ENCODE peak calls at places on chromosomes 5 and 9, in four cellular contexts. R, L, P and X are unnamed samples. For H3K36me3 and H3K4me1, the result is how much of the 10 kb centered on the place peaks cover.

GRCh38 chr9:113854310-113854709 is 21.8 kb upstream of the ZNF618 start:
- DNase-seq in L (no peak), P (no peak), R (no peak), X (no peak)

GRCh38 chr5:176675676-176676360 is 28.5 kb downstream of the TSPAN17 start:
- DNase-seq in R (no peak), P (no peak), L (peak), X (no peak)

GRCh38 chr5:120017523-120017922 is 388.2 kb downstream of the FAM170A start:
- DNase-seq in R (no peak), L (no peak), P (no peak), X (no peak)

GRCh38 chr9:134366223-134367031 is 40.2 kb downstream of the RXRA start:
- DNase-seq in L (no peak), P (peak), R (peak), X (peak)

GRCh38 chr5:54944364-54944763 is 41.0 kb downstream of the ESM1 start:
- DNase-seq in R (no peak), L (no peak), P (peak), X (peak)

GRCh38 chr5:150022681-150023080 is 22.1 kb downstream of the HMGXB3 start:
- DNase-seq in L (no peak), P (no peak), R (no peak), X (no peak)

GRCh38 chr9:34419716-34420504 is 38.5 kb downstream of the FAM219A start:
- DNase-seq in P (no peak), L (no peak), R (no peak), X (no peak)

GRCh38 chr5:176768174-176768970 is 42.0 kb upstream of the UNC5A start:
- DNase-seq in R (no peak), L (peak), P (no peak), X (no peak)

GRCh38 chr9:137351781-137352501 is 49.9 kb upstream of the NRARP start:
- DNase-seq in P (no peak), L (no peak), R (no peak), X (no peak)

GRCh38 chr5:172098883-172099282 is 89.1 kb downstream of the STK10 start:
- DNase-seq in L (no peak), P (no peak), R (no peak), X (no peak)
- H3K36me3 ChIP-seq in L (under half), P (under half), R (under half), X (under half)

DNA sequence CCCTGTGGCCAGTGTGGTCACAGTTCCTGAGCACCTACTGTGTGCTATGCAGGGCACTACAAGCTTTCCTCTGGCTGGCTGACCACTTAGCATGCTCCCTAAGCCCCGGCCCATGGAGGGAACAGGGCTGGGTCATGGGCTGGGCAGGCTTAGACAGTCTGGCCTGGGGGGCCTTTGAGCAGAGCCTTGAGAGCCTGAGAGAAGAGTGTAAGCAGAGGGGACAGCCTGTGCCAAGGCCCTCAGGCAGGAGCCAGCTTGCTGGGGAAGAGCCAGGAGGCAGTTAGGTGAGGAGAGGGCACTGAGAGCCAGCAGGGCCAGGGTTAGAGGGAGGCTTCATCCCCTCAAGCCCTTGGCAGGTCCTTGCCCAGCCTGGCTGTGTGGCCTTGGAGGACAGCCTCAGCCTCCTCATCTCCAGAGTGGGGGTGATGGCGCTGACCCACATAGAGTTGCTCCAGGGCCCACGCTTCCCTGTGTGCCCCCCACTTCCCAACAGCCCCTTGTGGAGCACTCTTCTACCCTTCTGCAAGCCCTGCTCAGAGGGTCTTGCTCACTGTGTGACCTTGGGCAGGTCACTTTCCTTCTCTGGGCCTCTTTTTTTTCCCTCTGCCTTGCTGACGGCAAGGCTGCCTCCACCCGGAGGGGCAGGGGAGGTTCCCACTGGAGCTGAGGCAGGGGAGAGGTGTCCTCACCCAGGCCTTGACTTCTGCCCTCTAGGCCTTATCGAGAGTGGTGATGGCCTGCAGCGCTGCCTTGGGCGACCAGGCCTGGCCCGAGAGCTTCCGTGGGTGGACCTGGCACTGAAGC is 107.1 kb downstream of the PHF2 start:
- DNase-seq in L (peak), P (peak), R (no peak), X (no peak)
- H3K4me1 ChIP-seq in L (under half), P (under half), R (under half), X (under half)

GRCh38 chr9:127490831-127491230 is 39.5 kb downstream of the LRSAM1 start:
- DNase-seq in R (no peak), P (no peak), L (no peak), X (no peak)
- H3K36me3 ChIP-seq in R (under half), P (under half), L (under half), X (under half)

GRCh38 chr9:14294659-14295058 is 19.3 kb downstream of the NFIB start:
- DNase-seq in L (no peak), P (no peak), R (no peak), X (peak)
- H3K4me1 ChIP-seq in L (under half), P (under half), R (half or more), X (half or more)

GRCh38 chr9:98083566-98084135 is 27.1 kb downstream of the NANS start:
- DNase-seq in R (no peak), P (no peak), L (no peak), X (no peak)
- H3K36me3 ChIP-seq in R (under half), P (under half), L (under half), X (under half)

GRCh38 chr9:83721509-83721908 is 13.8 kb upstream of the UBQLN1 start:
- DNase-seq in R (no peak), P (no peak), L (no peak), X (no peak)
- H3K4me1 ChIP-seq in R (under half), P (under half), L (under half), X (under half)

GRCh38 chr9:69066955-69067354 is 31.4 kb downstream of the FXN start:
- DNase-seq in P (no peak), R (no peak), L (peak), X (no peak)
- H3K36me3 ChIP-seq in P (under half), R (under half), L (under half), X (under half)